ENCODE peak calls at places on chromosome 13, in eight cellular contexts. S is PC-3, B is tibial artery, H is cardiac muscle cell, C is left ventricle myocardium inferior, Z is IMR-90, W is astrocyte, O is mucosa of descending colon. M is an unnamed sample.
A peak's percentile ranks its signal among the peaks of the same experiment; 100 is the strongest.

GRCh38 chr13:21079761-21080730 is 18.7 kb upstream of the LATS2 start:
- DNase-seq in S (peak; percentile 63), B (peak; percentile 75), H (no peak), C (no peak), Z (peak; percentile 93), W (peak; percentile 95), O (no peak), M (no peak)

GRCh38 chr13:28719656-28720055 is 886 bp upstream of the SLC46A3 start:
- DNase-seq in S (no peak), B (no peak), H (no peak), C (no peak), Z (peak; percentile 54), W (peak; percentile 68), O (no peak), M (no peak)

GRCh38 chr13:27772651-27773425 is 19.4 kb upstream of the GSX1 start:
- DNase-seq in S (no peak), B (no peak), H (no peak), C (no peak), Z (no peak), W (no peak), O (no peak), M (no peak)

GRCh38 chr13:86445584-86446140 is 646.4 kb upstream of the SLITRK6 start:
- DNase-seq in S (peak; percentile 32), B (no peak), H (no peak), C (no peak), Z (no peak), W (peak; percentile 42), O (no peak), M (no peak)

GRCh38 chr13:90293793-90294361 is 1053.6 kb upstream of the MIR17HG start:
- DNase-seq in S (no peak), B (no peak), H (no peak), C (no peak), Z (no peak), W (no peak), O (no peak), M (no peak)

GRCh38 chr13:20525601-20526544 is at the start of gene CRYL1:
- DNase-seq in S (peak; percentile 83), B (peak; percentile 88), H (peak; percentile 82), C (peak; percentile 89), Z (peak; percentile 73), W (peak; percentile 52), O (peak; percentile 90), M (peak; percentile 76)

GRCh38 chr13:73090116-73090811 is 31.5 kb downstream of the KLF5 start:
- DNase-seq in S (peak; percentile 95), B (no peak), H (no peak), C (no peak), Z (peak; percentile 91), W (peak; percentile 93), O (peak; percentile 48), M (no peak)

GRCh38 chr13:40968416-40969000 is 50.6 kb downstream of the ELF1 start:
- DNase-seq in S (no peak), B (no peak), H (no peak), C (no peak), Z (no peak), W (no peak), O (no peak), M (no peak)

GRCh38 chr13:59358014-59358413 is 805.7 kb downstream of the DIAPH3 start:
- DNase-seq in S (no peak), B (no peak), H (no peak), C (no peak), Z (no peak), W (peak; percentile 18), O (no peak), M (no peak)

GRCh38 chr13:30734434-30734833 is 909 bp upstream of the ALOX5AP start:
- DNase-seq in S (peak; percentile 61), B (no peak), H (no peak), C (no peak), Z (peak; percentile 74), W (peak; percentile 80), O (no peak), M (no peak)

GRCh38 chr13:28705734-28706133 is 13.0 kb downstream of the SLC46A3 start:
- DNase-seq in S (no peak), B (no peak), H (no peak), C (no peak), Z (peak; percentile 36), W (no peak), O (no peak), M (no peak)

GRCh38 chr13:73767191-73767741 is 366.9 kb downstream of the KLF12 start:
- DNase-seq in S (no peak), B (no peak), H (no peak), C (no peak), Z (peak; percentile 70), W (peak; percentile 27), O (no peak), M (no peak)

GRCh38 chr13:110106726-110107125 is 200.2 kb downstream of the COL4A1 start:
- DNase-seq in S (no peak), B (peak; percentile 91), H (no peak), C (peak; percentile 75), Z (no peak), W (no peak), O (no peak), M (no peak)

GRCh38 chr13:38670627-38671026 is 16.2 kb upstream of the FREM2 start:
- DNase-seq in S (no peak), B (no peak), H (no peak), C (no peak), Z (peak; percentile 2), W (peak; percentile 22), O (no peak), M (no peak)

GRCh38 chr13:50162001-50162400 is 146.8 kb downstream of the KCNRG start:
- DNase-seq in S (no peak), B (no peak), H (no peak), C (no peak), Z (peak; percentile 44), W (no peak), O (no peak), M (no peak)

GRCh38 chr13:95698047-95698749 is 21.3 kb downstream of the DNAJC3 start:
- DNase-seq in S (peak; percentile 33), B (no peak), H (no peak), C (no peak), Z (peak; percentile 17), W (no peak), O (no peak), M (no peak)

GRCh38 chr13:42272115-42272756 is at the start of gene AKAP11:
- DNase-seq in S (peak; percentile 18), B (no peak), H (peak; percentile 82), C (peak; percentile 44), Z (peak; percentile 28), W (peak; percentile 47), O (peak; percentile 73), M (peak; percentile 14)

GRCh38 chr13:62119739-62120700 is 704.4 kb upstream of the PCDH20 start:
- DNase-seq in S (peak; percentile 31), B (no peak), H (peak; percentile 44), C (no peak), Z (peak; percentile 17), W (peak; percentile 0), O (no peak), M (no peak)

GRCh38 chr13:27170221-27170520 is 1.4 kb downstream of the USP12 start:
- DNase-seq in S (peak; percentile 63), B (no peak), H (no peak), C (no peak), Z (peak; percentile 84), W (peak; percentile 78), O (no peak), M (no peak)

GRCh38 chr13:51058461-51059167 is 52.5 kb downstream of the C13orf42 start:
- DNase-seq in S (no peak), B (no peak), H (peak; percentile 24), C (no peak), Z (no peak), W (no peak), O (no peak), M (no peak)

GRCh38 chr13:44759222-44759721 is 183.1 kb upstream of the TSC22D1 start:
- DNase-seq in S (no peak), B (no peak), H (no peak), C (no peak), Z (no peak), W (peak; percentile 52), O (peak; percentile 47), M (no peak)

GRCh38 chr13:44719857-44720671 is 143.9 kb upstream of the TSC22D1 start:
- DNase-seq in S (peak; percentile 74), B (no peak), H (no peak), C (no peak), Z (peak; percentile 75), W (peak; percentile 99), O (no peak), M (no peak)

GRCh38 chr13:102487330-102487729 is 85.5 kb upstream of the FGF14 start:
- DNase-seq in S (no peak), B (no peak), H (no peak), C (no peak), Z (no peak), W (no peak), O (no peak), M (no peak)

GRCh38 chr13:47126432-47126831 is 229.6 kb upstream of the HTR2A start:
- DNase-seq in S (no peak), B (no peak), H (no peak), C (no peak), Z (no peak), W (no peak), O (no peak), M (no peak)
- TF ChIP-seq CTCF in S (peak; percentile 27), B (no peak), H (peak; percentile 21), C (no peak), Z (peak; percentile 18), W (no peak), O (no peak), M (no peak)

DNA sequence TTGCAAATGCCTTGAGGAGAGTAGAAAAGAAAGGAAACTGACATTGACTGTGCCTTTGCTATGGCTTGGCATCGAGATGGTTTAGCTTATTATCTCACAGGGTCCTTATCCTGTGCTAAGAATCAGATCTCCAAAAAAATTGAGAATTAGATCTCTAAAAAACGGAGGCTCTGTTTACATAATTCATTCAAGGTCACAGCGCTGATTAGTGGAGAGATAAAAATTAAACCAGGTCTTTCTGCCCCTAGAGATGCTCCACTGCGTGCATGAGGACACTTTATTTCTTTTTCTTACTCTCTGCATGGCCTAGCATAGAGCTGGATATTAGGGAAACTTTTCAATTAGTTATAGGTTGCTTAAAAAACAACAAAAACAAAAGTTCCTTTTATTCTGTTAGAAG is 17.3 kb downstream of the LRCH1 start:
- DNase-seq in S (no peak), B (no peak), H (no peak), C (no peak), Z (no peak), W (no peak), O (no peak), M (no peak)
- H3K4me1 ChIP-seq in S (peaks cover 2% of the 10 kb centered on the region), B (peaks cover 68% of the 10 kb centered on the region), H (peaks cover 49% of the 10 kb centered on the region), C (peaks cover 89% of the 10 kb centered on the region), Z (peaks cover 18% of the 10 kb centered on the region), W (peaks cover 11% of the 10 kb centered on the region), O (peaks cover 4% of the 10 kb centered on the region), M (no peaks in the 10 kb centered on the region)

GRCh38 chr13:98598043-98598442 is 21.1 kb upstream of the STK24 start:
- DNase-seq in S (no peak), B (no peak), H (no peak), C (no peak), Z (no peak), W (no peak), O (no peak), M (no peak)
- TF ChIP-seq CTCF in S (no peak), B (no peak), H (peak; percentile 31), C (peak; percentile 42), Z (no peak), W (no peak), O (no peak), M (no peak)

DNA sequence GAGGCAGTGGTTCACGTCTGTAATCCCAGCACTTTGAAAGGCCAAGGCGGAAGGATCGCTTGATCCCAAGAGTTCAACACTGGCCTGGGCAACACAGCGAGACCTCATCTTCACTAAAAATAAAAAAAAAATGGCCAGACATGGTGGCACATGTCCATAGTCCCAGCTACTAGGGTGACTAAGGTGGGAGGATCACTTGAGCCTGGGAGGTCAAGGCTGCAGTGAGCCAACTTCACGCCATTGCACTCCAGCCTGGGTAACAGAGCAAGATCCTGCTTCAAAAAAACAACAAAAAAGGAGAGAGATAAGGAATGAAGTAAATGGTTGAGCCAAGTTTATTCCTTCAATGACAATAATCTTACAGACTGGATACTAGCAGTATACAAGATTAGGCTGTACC is 21.3 kb downstream of the TBC1D4 start:
- DNase-seq in S (no peak), B (no peak), H (no peak), C (no peak), Z (no peak), W (no peak), O (no peak), M (no peak)
- H3K4me1 ChIP-seq in S (no peaks in the 10 kb centered on the region), B (peaks cover 6% of the 10 kb centered on the region), H (peaks cover 24% of the 10 kb centered on the region), C (peaks cover 93% of the 10 kb centered on the region), Z (no peaks in the 10 kb centered on the region), W (peaks cover 4% of the 10 kb centered on the region), O (no peaks in the 10 kb centered on the region), M (no peaks in the 10 kb centered on the region)

M was measured in CD8-positive, alpha-beta T cell.